ENCODE peak calls at places on chromosomes 1 and 21, in ten cellular contexts. O is stomach; S is naive thymus-derived CD4-positive, alpha-beta T cell; P is adipocyte; A is tibial nerve; Q is esophagus muscularis mucosa; C is MG63; E is fibroblast of lung; N is tibial artery; X is SK-N-SH. U is an unnamed sample. For H3K9me3, the result is how much of the 10 kb centered on the place peaks cover.

GRCh38 chr1:168732736-168733135 is 3.7 kb upstream of the DPT start:
- DNase-seq in O (no peak), S (no peak), P (no peak), A (no peak), Q (no peak), C (no peak), E (no peak), N (no peak), X (no peak), U (no peak)

GRCh38 chr21:36113647-36114428 is 21.0 kb upstream of the CBR3 start:
- DNase-seq in O (peak), S (peak), P (no peak), A (no peak), Q (no peak), C (no peak), E (no peak), N (no peak), X (no peak), U (no peak)

GRCh38 chr1:169309178-169310166 is 58.1 kb downstream of the NME7 start:
- DNase-seq in O (no peak), S (peak), P (no peak), A (no peak), Q (no peak), C (no peak), E (no peak), N (no peak), X (no peak), U (no peak)

GRCh38 chr1:224180783-224181452 is 2.1 kb upstream of the DEGS1 start:
- DNase-seq in O (no peak), S (no peak), P (no peak), A (no peak), Q (no peak), C (no peak), E (no peak), N (no peak), X (no peak), U (no peak)

GRCh38 chr1:107196973-107197562 is 56.2 kb downstream of the NTNG1 start:
- DNase-seq in O (no peak), S (no peak), P (peak), A (no peak), Q (no peak), C (no peak), E (peak), N (no peak), X (no peak), U (no peak)

GRCh38 chr1:209774592-209774991 is 9.8 kb downstream of the C1orf74 start:
- DNase-seq in O (no peak), S (no peak), P (no peak), A (no peak), Q (no peak), C (no peak), E (no peak), N (no peak), X (no peak), U (no peak)

GRCh38 chr1:60130703-60131102 is 57.1 kb upstream of the C1orf87 start:
- DNase-seq in O (no peak), S (no peak), P (peak), A (no peak), Q (no peak), C (no peak), E (peak), N (no peak), X (no peak), U (no peak)

GRCh38 chr1:1061682-1062363 is 12.3 kb downstream of the RNF223 start:
- DNase-seq in O (no peak), S (no peak), P (no peak), A (no peak), Q (no peak), C (no peak), E (peak), N (no peak), X (no peak), U (no peak)

GRCh38 chr1:46300673-46301405 is 2.6 kb downstream of the LRRC41 start:
- DNase-seq in O (no peak), S (no peak), P (peak), A (no peak), Q (no peak), C (peak), E (peak), N (no peak), X (no peak), U (no peak)

GRCh38 chr1:21820597-21821232 is 8.7 kb downstream of the LDLRAD2 start:
- DNase-seq in O (no peak), S (no peak), P (no peak), A (no peak), Q (no peak), C (no peak), E (no peak), N (no peak), X (no peak), U (no peak)

GRCh38 chr21:16084776-16085364 is 355.1 kb downstream of the USP25 start:
- DNase-seq in O (no peak), S (no peak), P (peak), A (no peak), Q (no peak), C (peak), E (peak), N (peak), X (no peak), U (no peak)

GRCh38 chr1:203754455-203754864 is 10.5 kb upstream of the LAX1 start:
- DNase-seq in O (no peak), S (peak), P (no peak), A (no peak), Q (no peak), C (no peak), E (no peak), N (no peak), X (no peak), U (no peak)

GRCh38 chr1:45945426-45945825 is 142.0 kb downstream of the MAST2 start:
- DNase-seq in O (peak), S (no peak), P (no peak), A (no peak), Q (no peak), C (peak), E (peak), N (no peak), X (no peak), U (no peak)

GRCh38 chr1:40344597-40344996 is 27.5 kb upstream of the COL9A2 start:
- DNase-seq in O (peak), S (peak), P (peak), A (peak), Q (no peak), C (peak), E (peak), N (peak), X (peak), U (peak)

GRCh38 chr1:201648066-201648910 is 109.4 kb downstream of the NAV1 start:
- DNase-seq in O (peak), S (no peak), P (peak), A (no peak), Q (no peak), C (peak), E (peak), N (peak), X (peak), U (no peak)

GRCh38 chr1:152623203-152623844 is 421 bp upstream of the LCE3A start:
- DNase-seq in O (no peak), S (no peak), P (no peak), A (no peak), Q (peak), C (peak), E (no peak), N (no peak), X (peak), U (no peak)

GRCh38 chr1:60924964-60925798 is 157.2 kb upstream of the NFIA start:
- DNase-seq in O (no peak), S (no peak), P (no peak), A (no peak), Q (no peak), C (no peak), E (no peak), N (no peak), X (no peak), U (no peak)

GRCh38 chr1:156675715-156676311 is 1.4 kb downstream of the NES start:
- DNase-seq in O (no peak), S (no peak), P (peak), A (no peak), Q (no peak), C (no peak), E (no peak), N (no peak), X (peak), U (no peak)

GRCh38 chr1:242030071-242030470 is 31.2 kb upstream of the MAP1LC3C start:
- DNase-seq in O (no peak), S (no peak), P (no peak), A (no peak), Q (no peak), C (no peak), E (no peak), N (no peak), X (no peak), U (no peak)

GRCh38 chr1:41612953-41613352 is 128.5 kb upstream of the EDN2 start:
- DNase-seq in O (no peak), S (no peak), P (no peak), A (no peak), Q (peak), C (no peak), E (peak), N (peak), X (no peak), U (no peak)

GRCh38 chr1:38296047-38296446 is 249.5 kb upstream of the POU3F1 start:
- DNase-seq in O (no peak), S (no peak), P (no peak), A (no peak), Q (no peak), C (no peak), E (no peak), N (no peak), X (no peak), U (no peak)

GRCh38 chr1:62013264-62013663 is 181.4 kb upstream of the L1TD1 start:
- DNase-seq in O (no peak), S (no peak), P (no peak), A (no peak), Q (no peak), C (no peak), E (no peak), N (no peak), X (no peak), U (no peak)

DNA sequence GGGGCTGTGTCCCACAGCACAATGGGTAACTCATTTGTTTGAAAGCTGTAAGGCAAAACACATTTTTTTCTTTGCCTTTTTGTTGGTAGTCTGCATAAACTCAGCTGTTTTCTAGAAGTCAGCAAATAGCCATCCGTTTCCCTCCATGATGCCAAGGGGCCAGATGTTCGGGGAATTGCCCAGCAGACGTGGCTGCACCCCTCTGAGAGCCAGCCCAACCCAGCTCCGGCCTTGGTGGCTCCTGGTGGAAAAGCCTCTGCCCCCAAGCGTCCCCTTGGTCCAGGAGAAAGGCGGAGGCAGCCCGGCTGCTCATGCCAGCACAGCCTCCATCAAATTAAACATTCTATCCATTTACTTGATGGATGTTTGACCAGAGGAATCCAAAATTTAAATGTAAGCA is 58.3 kb upstream of the ADARB1 start:
- DNase-seq in O (no peak), S (no peak), P (no peak), A (no peak), Q (no peak), C (no peak), E (no peak), N (peak), X (no peak), U (no peak)
- H3K9me3 ChIP-seq in O (under half), S (under half), P (under half), A (under half), Q (under half), C (under half), E (under half), N (under half), X (under half), U (under half)

GRCh38 chr1:54377040-54377691 is 29.0 kb downstream of the SSBP3 start:
- DNase-seq in O (peak), S (no peak), P (no peak), A (no peak), Q (no peak), C (no peak), E (no peak), N (no peak), X (no peak), U (no peak)
- H3K4me3 ChIP-seq in O (no peak), S (no peak), P (no peak), A (no peak), Q (no peak), C (no peak), E (no peak), N (no peak), X (no peak), U (no peak)

GRCh38 chr1:227654858-227655752 is 80.0 kb downstream of the JMJD4 start:
- DNase-seq in O (no peak), S (no peak), P (no peak), A (no peak), Q (no peak), C (no peak), E (peak), N (no peak), X (no peak), U (no peak)
- H3K9me3 ChIP-seq in O (half or more), S (under half), P (half or more), A (half or more), Q (half or more), C (half or more), E (under half), N (under half), X (half or more), U (under half)

DNA sequence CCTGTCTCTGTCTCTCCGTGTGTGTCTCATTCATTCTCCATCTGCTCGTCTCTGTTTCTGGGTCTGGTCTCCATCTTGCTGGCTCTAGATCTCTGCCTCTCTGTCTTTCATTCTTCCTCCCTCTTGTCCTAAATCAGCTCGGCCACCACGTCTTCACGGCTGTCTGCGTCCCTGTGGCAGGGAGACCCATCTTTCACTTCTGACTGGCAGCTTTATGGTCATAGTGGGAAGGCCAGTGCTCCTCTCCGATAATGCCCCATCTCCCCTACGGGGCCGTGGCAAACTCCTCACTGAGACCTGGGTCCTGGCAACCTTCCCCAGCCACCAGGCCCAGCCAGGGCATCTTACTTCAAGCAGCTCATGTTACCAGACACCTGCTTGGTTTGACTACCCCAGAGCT is 5.2 kb upstream of the COL16A1 start:
- DNase-seq in O (no peak), S (no peak), P (no peak), A (no peak), Q (no peak), C (no peak), E (no peak), N (no peak), X (no peak), U (no peak)
- H3K4me3 ChIP-seq in O (no peak), S (no peak), P (no peak), A (no peak), Q (no peak), C (no peak), E (no peak), N (no peak), X (no peak), U (no peak)

GRCh38 chr1:4658643-4659042 is 4.2 kb downstream of the AJAP1 start:
- DNase-seq in O (no peak), S (no peak), P (no peak), A (no peak), Q (no peak), C (no peak), E (no peak), N (no peak), X (no peak), U (no peak)
- H3K9me3 ChIP-seq in O (under half), S (under half), P (under half), A (under half), Q (under half), C (under half), E (under half), N (under half), X (under half), U (under half)